ENCODE peak calls at places on chromosomes 3 and 15, in six cellular contexts. One of them, this sample, is unnamed.

GRCh38 chr3:122057676-122058075 is 2.5 kb downstream of the CD86 start:
- DNase-seq in brain microvascular endothelial cell: no peak
- DNase-seq in thyroid gland: no peak
- DNase-seq in GM12878: no peak
- DNase-seq in IMR-90: no peak
- DNase-seq in OCI-LY7: no peak
- DNase-seq in this sample: no peak

GRCh38 chr3:28576590-28577220 is 228.1 kb upstream of the AZI2 start:
- DNase-seq in brain microvascular endothelial cell: no peak
- DNase-seq in thyroid gland: peak
- DNase-seq in GM12878: no peak
- DNase-seq in IMR-90: no peak
- DNase-seq in OCI-LY7: no peak
- DNase-seq in this sample: no peak

GRCh38 chr3:194395767-194396527 is 3.1 kb downstream of the GP5 start:
- DNase-seq in brain microvascular endothelial cell: no peak
- DNase-seq in thyroid gland: peak
- DNase-seq in GM12878: no peak
- DNase-seq in IMR-90: peak
- DNase-seq in OCI-LY7: no peak
- DNase-seq in this sample: no peak

GRCh38 chr15:64133619-64134018 is 17.9 kb upstream of the SNX22 start:
- DNase-seq in brain microvascular endothelial cell: no peak
- DNase-seq in thyroid gland: peak
- DNase-seq in GM12878: no peak
- DNase-seq in IMR-90: no peak
- DNase-seq in OCI-LY7: no peak
- DNase-seq in this sample: no peak

GRCh38 chr15:94230886-94231727 is at the start of gene MCTP2:
- DNase-seq in brain microvascular endothelial cell: peak
- DNase-seq in thyroid gland: peak
- DNase-seq in GM12878: peak
- DNase-seq in IMR-90: peak
- DNase-seq in OCI-LY7: peak
- DNase-seq in this sample: no peak

GRCh38 chr15:90877315-90877714 is 7.0 kb upstream of the FES start:
- DNase-seq in brain microvascular endothelial cell: no peak
- DNase-seq in thyroid gland: no peak
- DNase-seq in GM12878: no peak
- DNase-seq in IMR-90: no peak
- DNase-seq in OCI-LY7: no peak
- DNase-seq in this sample: no peak

GRCh38 chr3:60114191-60114590 is 1064.4 kb upstream of the CFAP20DC start:
- DNase-seq in brain microvascular endothelial cell: no peak
- DNase-seq in thyroid gland: no peak
- DNase-seq in GM12878: no peak
- DNase-seq in IMR-90: no peak
- DNase-seq in OCI-LY7: no peak
- DNase-seq in this sample: no peak

GRCh38 chr3:119817964-119818363 is 36.1 kb downstream of the NR1I2 start:
- DNase-seq in brain microvascular endothelial cell: no peak
- DNase-seq in thyroid gland: no peak
- DNase-seq in GM12878: no peak
- DNase-seq in IMR-90: no peak
- DNase-seq in OCI-LY7: no peak
- DNase-seq in this sample: no peak

GRCh38 chr3:192273611-192274010 is 453.7 kb downstream of the FGF12 start:
- DNase-seq in brain microvascular endothelial cell: no peak
- DNase-seq in thyroid gland: peak
- DNase-seq in GM12878: no peak
- DNase-seq in IMR-90: no peak
- DNase-seq in OCI-LY7: no peak
- DNase-seq in this sample: no peak

GRCh38 chr3:82824491-82824890 is 1063.0 kb upstream of the GBE1 start:
- DNase-seq in brain microvascular endothelial cell: no peak
- DNase-seq in thyroid gland: no peak
- DNase-seq in GM12878: no peak
- DNase-seq in IMR-90: no peak
- DNase-seq in OCI-LY7: no peak
- DNase-seq in this sample: no peak

GRCh38 chr15:31089361-31090047 is 12.0 kb downstream of the TRPM1 start:
- DNase-seq in brain microvascular endothelial cell: no peak
- DNase-seq in thyroid gland: no peak
- DNase-seq in GM12878: no peak
- DNase-seq in IMR-90: no peak
- DNase-seq in OCI-LY7: no peak
- DNase-seq in this sample: no peak
- TF ChIP-seq CTCF in brain microvascular endothelial cell: no peak
- TF ChIP-seq CTCF in thyroid gland: no peak
- TF ChIP-seq CTCF in GM12878: no peak
- TF ChIP-seq CTCF in IMR-90: no peak
- TF ChIP-seq CTCF in OCI-LY7: no peak
- TF ChIP-seq CTCF in this sample: no peak

GRCh38 chr3:156418428-156418827 is 136.5 kb downstream of the SSR3 start:
- DNase-seq in brain microvascular endothelial cell: no peak
- DNase-seq in thyroid gland: no peak
- DNase-seq in GM12878: no peak
- DNase-seq in IMR-90: no peak
- DNase-seq in OCI-LY7: no peak
- DNase-seq in this sample: no peak
- H3K27ac ChIP-seq in brain microvascular endothelial cell: no peak
- H3K27ac ChIP-seq in thyroid gland: no peak
- H3K27ac ChIP-seq in GM12878: no peak
- H3K27ac ChIP-seq in IMR-90: no peak
- H3K27ac ChIP-seq in OCI-LY7: no peak
- H3K27ac ChIP-seq in this sample: no peak

DNA sequence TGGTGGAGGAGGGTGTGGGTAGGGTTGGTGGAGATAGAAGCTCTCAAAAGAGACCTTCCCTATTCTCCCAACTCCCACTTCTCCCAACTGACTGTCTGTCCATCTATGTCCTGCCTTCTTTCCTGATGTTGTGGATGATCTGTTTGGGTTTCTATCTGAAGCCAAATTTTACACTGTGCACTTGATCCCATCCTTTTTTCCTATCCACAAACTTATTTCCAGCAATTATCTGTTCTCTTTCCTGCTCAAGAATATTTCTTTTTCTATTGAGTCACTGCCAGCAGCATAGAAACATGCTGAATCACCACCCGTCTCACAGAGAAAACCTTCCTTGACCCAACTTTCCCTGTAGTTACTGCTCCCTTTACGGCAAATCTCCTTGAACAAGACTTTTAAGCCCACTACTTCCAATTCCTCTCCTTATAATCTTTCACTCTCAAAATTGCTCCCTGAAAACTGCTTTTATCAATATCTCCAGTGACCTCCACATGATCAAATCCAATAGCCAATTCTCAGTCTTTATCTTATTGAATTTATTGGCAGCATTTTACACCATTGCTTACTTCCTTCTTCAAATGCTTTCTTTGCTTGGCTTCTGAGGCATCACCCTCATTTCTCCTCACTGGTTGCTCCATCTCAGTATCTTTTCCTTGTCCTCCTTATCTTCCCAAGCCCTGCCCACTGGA is 141.2 kb upstream of the SLC7A14 start:
- DNase-seq in brain microvascular endothelial cell: peak
- DNase-seq in thyroid gland: no peak
- DNase-seq in GM12878: no peak
- DNase-seq in IMR-90: peak
- DNase-seq in OCI-LY7: no peak
- DNase-seq in this sample: no peak
- H3K4me3 ChIP-seq in brain microvascular endothelial cell: peak
- H3K4me3 ChIP-seq in thyroid gland: no peak
- H3K4me3 ChIP-seq in GM12878: no peak
- H3K4me3 ChIP-seq in IMR-90: no peak
- H3K4me3 ChIP-seq in OCI-LY7: no peak
- H3K4me3 ChIP-seq in this sample: no peak

DNA sequence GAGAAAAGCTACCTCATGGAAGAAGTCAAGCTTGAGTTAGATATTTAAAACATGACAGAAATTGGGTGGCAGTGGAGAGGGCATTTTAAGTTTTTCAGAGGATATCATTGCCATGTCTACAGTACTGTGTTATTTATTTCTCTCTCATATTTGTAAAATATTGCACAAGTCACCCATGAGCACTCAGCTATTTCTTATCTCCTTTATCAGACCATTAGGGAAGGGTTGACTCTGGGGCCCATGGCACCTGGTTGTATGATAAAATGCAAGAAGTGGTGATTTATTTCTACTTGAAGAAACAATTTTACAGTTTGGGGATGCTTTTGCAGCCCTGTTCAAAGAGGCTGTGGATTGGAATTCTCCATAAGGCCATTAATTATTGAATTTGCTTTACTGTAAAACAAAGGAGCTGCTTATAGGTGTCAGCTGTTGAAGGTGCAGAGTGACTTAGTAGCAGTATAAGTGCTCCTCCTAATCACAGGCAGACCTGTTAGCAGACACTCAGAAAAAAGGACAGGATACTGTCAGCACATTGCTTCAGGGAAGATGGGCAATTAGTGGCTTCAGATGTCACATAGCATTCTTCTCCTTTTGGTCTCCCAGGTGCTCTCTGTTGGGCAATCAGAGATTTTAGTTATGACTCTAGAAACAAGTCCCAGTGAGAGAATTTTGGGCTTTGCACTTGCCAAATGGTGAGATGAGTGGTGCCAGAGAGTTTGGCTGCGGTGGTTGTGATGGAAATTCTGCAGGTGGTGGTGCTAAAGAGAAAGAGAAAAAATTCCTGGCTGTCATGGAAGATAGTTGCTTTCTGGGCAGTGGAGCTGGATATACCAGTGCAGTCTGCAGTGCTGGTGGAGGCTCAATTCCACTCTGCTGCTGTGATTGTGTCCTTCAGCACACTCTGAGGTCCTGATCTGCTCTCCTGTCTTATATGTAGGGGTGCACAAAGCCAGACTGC is 129.7 kb upstream of the ROPN1 start:
- DNase-seq in brain microvascular endothelial cell: no peak
- DNase-seq in thyroid gland: no peak
- DNase-seq in GM12878: no peak
- DNase-seq in IMR-90: no peak
- DNase-seq in OCI-LY7: no peak
- DNase-seq in this sample: no peak
- TF ChIP-seq CTCF in brain microvascular endothelial cell: no peak
- TF ChIP-seq CTCF in thyroid gland: no peak
- TF ChIP-seq CTCF in GM12878: no peak
- TF ChIP-seq CTCF in IMR-90: no peak
- TF ChIP-seq CTCF in OCI-LY7: no peak
- TF ChIP-seq CTCF in this sample: no peak

GRCh38 chr3:141933421-141934300 is 57.2 kb downstream of the ATP1B3 start:
- DNase-seq in brain microvascular endothelial cell: no peak
- DNase-seq in thyroid gland: no peak
- DNase-seq in GM12878: no peak
- DNase-seq in IMR-90: no peak
- DNase-seq in OCI-LY7: no peak
- DNase-seq in this sample: no peak

GRCh38 chr3:141930801-141931200 is 54.4 kb downstream of the ATP1B3 start:
- DNase-seq in brain microvascular endothelial cell: no peak
- DNase-seq in thyroid gland: no peak
- DNase-seq in GM12878: no peak
- DNase-seq in IMR-90: no peak
- DNase-seq in OCI-LY7: no peak
- DNase-seq in this sample: no peak

GRCh38 chr3:141929341-141929995 is 53.0 kb downstream of the ATP1B3 start:
- DNase-seq in brain microvascular endothelial cell: no peak
- DNase-seq in thyroid gland: no peak
- DNase-seq in GM12878: no peak
- DNase-seq in IMR-90: no peak
- DNase-seq in OCI-LY7: no peak
- DNase-seq in this sample: no peak

GRCh38 chr3:141926929-141927328 is 50.5 kb downstream of the ATP1B3 start:
- DNase-seq in brain microvascular endothelial cell: no peak
- DNase-seq in thyroid gland: no peak
- DNase-seq in GM12878: no peak
- DNase-seq in IMR-90: no peak
- DNase-seq in OCI-LY7: no peak
- DNase-seq in this sample: no peak

GRCh38 chr3:141928626-141929270 is 52.3 kb downstream of the ATP1B3 start:
- DNase-seq in brain microvascular endothelial cell: no peak
- DNase-seq in thyroid gland: no peak
- DNase-seq in GM12878: no peak
- DNase-seq in IMR-90: no peak
- DNase-seq in OCI-LY7: no peak
- DNase-seq in this sample: no peak
- H3K27ac ChIP-seq in brain microvascular endothelial cell: no peak
- H3K27ac ChIP-seq in thyroid gland: no peak
- H3K27ac ChIP-seq in GM12878: no peak
- H3K27ac ChIP-seq in IMR-90: no peak
- H3K27ac ChIP-seq in OCI-LY7: no peak
- H3K27ac ChIP-seq in this sample: no peak

GRCh38 chr3:85185495-85185894 is 226.7 kb downstream of the CADM2 start:
- DNase-seq in brain microvascular endothelial cell: no peak
- DNase-seq in thyroid gland: no peak
- DNase-seq in GM12878: no peak
- DNase-seq in IMR-90: no peak
- DNase-seq in OCI-LY7: no peak
- DNase-seq in this sample: no peak
- H3K4me3 ChIP-seq in brain microvascular endothelial cell: no peak
- H3K4me3 ChIP-seq in thyroid gland: no peak
- H3K4me3 ChIP-seq in GM12878: no peak
- H3K4me3 ChIP-seq in IMR-90: no peak
- H3K4me3 ChIP-seq in OCI-LY7: no peak
- H3K4me3 ChIP-seq in this sample: no peak

DNA sequence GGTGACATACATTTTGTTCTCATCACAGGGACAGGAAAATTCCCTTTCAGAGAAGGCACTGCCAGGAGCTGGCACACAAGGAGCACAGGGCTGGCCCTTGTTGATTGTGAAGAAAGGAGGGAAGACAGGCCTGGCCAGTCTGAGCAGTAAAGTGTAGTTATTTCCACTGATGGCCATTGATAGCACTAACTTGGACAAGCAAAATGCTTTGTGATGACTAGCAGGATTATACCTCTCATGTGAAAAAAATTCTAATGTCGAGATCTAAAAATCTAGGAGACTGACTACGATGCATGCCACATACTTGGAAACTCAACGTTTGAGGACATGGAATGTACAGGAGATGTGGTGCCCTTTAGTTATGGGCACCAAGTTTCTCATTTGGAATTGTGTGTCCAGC is 54.3 kb upstream of the ST8SIA2 start:
- DNase-seq in brain microvascular endothelial cell: no peak
- DNase-seq in thyroid gland: no peak
- DNase-seq in GM12878: no peak
- DNase-seq in IMR-90: no peak
- DNase-seq in OCI-LY7: no peak
- DNase-seq in this sample: no peak
- TF ChIP-seq CTCF in brain microvascular endothelial cell: no peak
- TF ChIP-seq CTCF in thyroid gland: no peak
- TF ChIP-seq CTCF in GM12878: no peak
- TF ChIP-seq CTCF in IMR-90: no peak
- TF ChIP-seq CTCF in OCI-LY7: no peak
- TF ChIP-seq CTCF in this sample: no peak

GRCh38 chr3:37170097-37170496 is 4.3 kb downstream of the LRRFIP2 start:
- DNase-seq in brain microvascular endothelial cell: no peak
- DNase-seq in thyroid gland: no peak
- DNase-seq in GM12878: no peak
- DNase-seq in IMR-90: peak
- DNase-seq in OCI-LY7: no peak
- DNase-seq in this sample: no peak
- H3K27ac ChIP-seq in brain microvascular endothelial cell: no peak
- H3K27ac ChIP-seq in thyroid gland: no peak
- H3K27ac ChIP-seq in GM12878: no peak
- H3K27ac ChIP-seq in IMR-90: peak
- H3K27ac ChIP-seq in OCI-LY7: no peak
- H3K27ac ChIP-seq in this sample: no peak